ENCODE peak calls at places on chromosomes 12 and 14, in nine cellular contexts. P is GM23338, J is stomach, G is transverse colon, L is HCT116, R is sigmoid colon, O is esophagus muscularis mucosa, H is GM12878, C is prostate gland. V is an unnamed sample.

GRCh38 chr12:23504043-23504442 is 445.4 kb downstream of the SOX5 start:
- DNase-seq in O (no peak), G (no peak), L (no peak), R (no peak), J (no peak), H (no peak), C (no peak), P (peak; percentile 40), V (no peak)

GRCh38 chr14:80946187-80946586 is 4.6 kb upstream of the CEP128 start:
- DNase-seq in O (no peak), H (no peak), P (no peak), R (no peak), J (no peak), L (no peak), C (no peak), G (no peak), V (no peak)

GRCh38 chr14:74938873-74939495 is 15.9 kb upstream of the RPS6KL1 start:
- DNase-seq in P (no peak), J (no peak), L (no peak), R (no peak), G (no peak), H (no peak), O (no peak), C (no peak), V (no peak)

GRCh38 chr14:61662437-61663311 is 32.6 kb upstream of the HIF1A start:
- DNase-seq in J (peak; percentile 35), C (no peak), H (peak; percentile 100), O (peak; percentile 81), R (no peak), P (peak; percentile 36), G (peak; percentile 41), L (peak; percentile 34), V (no peak)

GRCh38 chr12:70744133-70744532 is 106.9 kb upstream of the PTPRB start:
- DNase-seq in R (no peak), J (no peak), C (no peak), L (no peak), H (no peak), P (no peak), O (no peak), G (no peak), V (no peak)

GRCh38 chr12:54033106-54033979 is 493 bp downstream of the HOXC5 start:
- DNase-seq in O (no peak), G (no peak), P (peak; percentile 47), H (no peak), C (peak; percentile 46), R (no peak), J (peak; percentile 54), L (no peak), V (no peak)

GRCh38 chr14:84202486-84202885 is 1327.5 kb upstream of the FLRT2 start:
- DNase-seq in R (no peak), C (no peak), H (no peak), L (no peak), P (peak; percentile 35), G (no peak), O (no peak), J (no peak), V (no peak)

GRCh38 chr12:110919720-110920119 is 659 bp downstream of the MYL2 start:
- DNase-seq in C (no peak), R (no peak), H (no peak), P (no peak), G (no peak), J (no peak), O (no peak), L (no peak), V (no peak)

GRCh38 chr14:55157080-55157479 is 28.0 kb downstream of the LGALS3 start:
- DNase-seq in L (no peak), C (no peak), O (no peak), R (no peak), G (no peak), H (no peak), P (no peak), J (no peak), V (no peak)

GRCh38 chr14:99604766-99605298 is 825 bp upstream of the CCDC85C start:
- DNase-seq in O (no peak), L (no peak), C (no peak), R (no peak), G (peak; percentile 33), P (peak; percentile 60), J (no peak), H (no peak), V (no peak)

GRCh38 chr14:49622022-49622607 is 1.5 kb downstream of the MGAT2 start:
- DNase-seq in G (no peak), R (no peak), O (no peak), L (no peak), J (no peak), C (no peak), H (no peak), P (no peak), V (no peak)

GRCh38 chr14:82385043-82385442 is 851.4 kb upstream of the SEL1L start:
- DNase-seq in H (no peak), R (no peak), C (peak; percentile 51), P (no peak), O (no peak), J (no peak), L (no peak), G (no peak), V (no peak)

GRCh38 chr14:101858791-101859537 is 97.5 kb downstream of the PPP2R5C start:
- DNase-seq in L (no peak), P (no peak), G (no peak), C (no peak), H (no peak), O (no peak), J (no peak), R (no peak), V (no peak)

GRCh38 chr12:46963977-46964376 is 115.4 kb upstream of the PCED1B start:
- DNase-seq in L (no peak), G (no peak), R (no peak), O (no peak), P (no peak), J (no peak), C (no peak), H (no peak), V (no peak)

GRCh38 chr12:28771961-28772360 is 377.1 kb upstream of the FAR2 start:
- DNase-seq in O (no peak), J (no peak), G (no peak), P (no peak), R (no peak), L (no peak), H (no peak), C (no peak), V (no peak)

GRCh38 chr12:57755454-57756372 is 810 bp downstream of the MARCHF9 start:
- DNase-seq in L (no peak), G (peak; percentile 70), H (no peak), C (no peak), P (peak; percentile 53), R (peak; percentile 66), O (no peak), J (peak; percentile 67), V (no peak)

GRCh38 chr14:50060871-50061663 is 55.3 kb downstream of the VCPKMT start:
- DNase-seq in C (peak; percentile 72), H (no peak), L (no peak), G (peak; percentile 47), R (peak; percentile 86), P (peak; percentile 80), O (no peak), J (no peak), V (peak; percentile 96)

GRCh38 chr12:129964826-129965457 is 61.1 kb upstream of the TMEM132D start:
- DNase-seq in P (no peak), H (no peak), L (no peak), C (no peak), R (no peak), G (no peak), J (peak; percentile 26), O (no peak), V (no peak)

GRCh38 chr12:71193041-71193440 is 35.2 kb upstream of the TSPAN8 start:
- DNase-seq in P (no peak), J (no peak), R (no peak), O (no peak), C (no peak), H (no peak), L (no peak), G (no peak), V (no peak)

GRCh38 chr14:78075033-78075432 is 95.1 kb upstream of the NRXN3 start:
- DNase-seq in O (no peak), G (no peak), L (no peak), P (no peak), J (no peak), C (no peak), H (no peak), R (no peak), V (no peak)

GRCh38 chr14:80959448-80960006 is 4.1 kb downstream of the TSHR start:
- DNase-seq in R (no peak), L (no peak), G (peak; percentile 46), C (no peak), H (peak; percentile 91), O (no peak), J (no peak), P (no peak), V (no peak)

GRCh38 chr12:15088115-15088514 is 115.3 kb downstream of the PDE6H start:
- DNase-seq in O (no peak), R (no peak), G (no peak), L (no peak), J (no peak), H (no peak), P (no peak), C (no peak), V (no peak)

GRCh38 chr12:96061864-96062453 is 26.6 kb upstream of the LTA4H start:
- DNase-seq in C (peak; percentile 71), P (peak; percentile 91), G (peak; percentile 83), R (peak; percentile 81), L (peak; percentile 81), H (peak; percentile 79), J (peak; percentile 82), O (no peak), V (peak; percentile 47)

GRCh38 chr14:92993302-92993701 is 70.4 kb downstream of the CHGA start:
- DNase-seq in G (no peak), P (no peak), H (no peak), O (no peak), R (peak; percentile 85), C (no peak), J (no peak), L (no peak), V (no peak)
- TF ChIP-seq POLR2AphosphoS5 in G (no peak), P (no peak), H (no peak), O (peak; percentile 49), R (no peak), C (peak; percentile 17), J (no peak), L (no peak), V (no peak)

GRCh38 chr12:115872919-115873357 is 404.6 kb downstream of the MED13L start:
- DNase-seq in O (no peak), J (peak; percentile 70), G (peak; percentile 91), R (no peak), H (no peak), C (peak; percentile 98), P (peak; percentile 89), L (peak; percentile 76), V (no peak)
- TF ChIP-seq POLR2AphosphoS5 in O (no peak), J (no peak), G (peak; percentile 54), R (no peak), H (no peak), C (peak; percentile 97), P (no peak), L (peak; percentile 37), V (no peak)

GRCh38 chr12:76348079-76348901 is at the start of gene BBS10:
- DNase-seq in P (peak; percentile 96), L (peak; percentile 83), G (peak; percentile 91), O (peak; percentile 97), J (peak; percentile 91), R (peak; percentile 95), H (peak; percentile 70), C (peak; percentile 89), V (peak; percentile 35)
- TF ChIP-seq POLR2AphosphoS5 in P (peak; percentile 73), L (peak; percentile 85), G (peak; percentile 35), O (peak; percentile 83), J (no peak), R (peak; percentile 22), H (peak; percentile 94), C (peak; percentile 81), V (peak; percentile 91)

GRCh38 chr12:1760566-1761382 is 59.6 kb upstream of the LRTM2 start:
- DNase-seq in P (no peak), J (no peak), R (no peak), L (peak; percentile 68), C (no peak), O (no peak), H (no peak), G (no peak), V (no peak)
- TF ChIP-seq POLR2AphosphoS5 in P (no peak), J (no peak), R (no peak), L (peak; percentile 36), C (no peak), O (no peak), H (no peak), G (no peak), V (no peak)